ENCODE peak calls at places on chromosomes 6 and 20, in nine cellular contexts. One of them, this sample, is unnamed.
A peak's percentile ranks its signal among the peaks of the same experiment; 100 is the strongest.

GRCh38 chr20:11092151-11092550 is 418.4 kb upstream of the JAG1 start:
- DNase-seq in renal cortical epithelial cell: no peak
- DNase-seq in aorta: no peak
- DNase-seq in caudate nucleus: no peak
- DNase-seq in MCF 10A: no peak
- DNase-seq in hippocampal formation: no peak
- DNase-seq in mammary epithelial cell: no peak
- DNase-seq in WTC11: no peak
- DNase-seq in endothelial cell: no peak
- DNase-seq in this sample: no peak

GRCh38 chr20:51187318-51187717 is 164.4 kb upstream of the KCNG1 start:
- DNase-seq in renal cortical epithelial cell: no peak
- DNase-seq in aorta: no peak
- DNase-seq in caudate nucleus: no peak
- DNase-seq in MCF 10A: no peak
- DNase-seq in hippocampal formation: no peak
- DNase-seq in mammary epithelial cell: no peak
- DNase-seq in WTC11: no peak
- DNase-seq in endothelial cell: no peak
- DNase-seq in this sample: no peak

GRCh38 chr6:27148404-27148795 is 99.1 kb upstream of the PRSS16 start:
- DNase-seq in renal cortical epithelial cell: no peak
- DNase-seq in aorta: no peak
- DNase-seq in caudate nucleus: no peak
- DNase-seq in MCF 10A: peak; percentile 27
- DNase-seq in hippocampal formation: no peak
- DNase-seq in mammary epithelial cell: no peak
- DNase-seq in WTC11: no peak
- DNase-seq in endothelial cell: no peak
- DNase-seq in this sample: no peak

GRCh38 chr6:57173056-57173885 is 1.1 kb downstream of the BAG2 start:
- DNase-seq in renal cortical epithelial cell: peak; percentile 13
- DNase-seq in aorta: no peak
- DNase-seq in caudate nucleus: peak; percentile 38
- DNase-seq in MCF 10A: peak; percentile 40
- DNase-seq in hippocampal formation: no peak
- DNase-seq in mammary epithelial cell: peak; percentile 32
- DNase-seq in WTC11: no peak
- DNase-seq in endothelial cell: no peak
- DNase-seq in this sample: no peak

GRCh38 chr6:17877196-17877889 is 110.1 kb downstream of the KIF13A start:
- DNase-seq in renal cortical epithelial cell: peak; percentile 52
- DNase-seq in aorta: no peak
- DNase-seq in caudate nucleus: no peak
- DNase-seq in MCF 10A: peak; percentile 89
- DNase-seq in hippocampal formation: no peak
- DNase-seq in mammary epithelial cell: no peak
- DNase-seq in WTC11: no peak
- DNase-seq in endothelial cell: no peak
- DNase-seq in this sample: no peak

GRCh38 chr20:23061713-23062561 is 12.5 kb upstream of the THBD start:
- DNase-seq in renal cortical epithelial cell: no peak
- DNase-seq in aorta: peak; percentile 75
- DNase-seq in caudate nucleus: no peak
- DNase-seq in MCF 10A: peak; percentile 50
- DNase-seq in hippocampal formation: no peak
- DNase-seq in mammary epithelial cell: no peak
- DNase-seq in WTC11: peak; percentile 70
- DNase-seq in endothelial cell: no peak
- DNase-seq in this sample: peak; percentile 84

GRCh38 chr20:51533291-51534172 is 9.0 kb downstream of the NFATC2 start:
- DNase-seq in renal cortical epithelial cell: peak; percentile 65
- DNase-seq in aorta: no peak
- DNase-seq in caudate nucleus: no peak
- DNase-seq in MCF 10A: no peak
- DNase-seq in hippocampal formation: no peak
- DNase-seq in mammary epithelial cell: peak; percentile 56
- DNase-seq in WTC11: no peak
- DNase-seq in endothelial cell: no peak
- DNase-seq in this sample: no peak

GRCh38 chr6:34391023-34391485 is 1.4 kb downstream of the NUDT3 start:
- DNase-seq in renal cortical epithelial cell: peak; percentile 66
- DNase-seq in aorta: peak; percentile 59
- DNase-seq in caudate nucleus: peak; percentile 18
- DNase-seq in MCF 10A: peak; percentile 85
- DNase-seq in hippocampal formation: peak; percentile 3
- DNase-seq in mammary epithelial cell: peak; percentile 37
- DNase-seq in WTC11: no peak
- DNase-seq in endothelial cell: no peak
- DNase-seq in this sample: no peak

GRCh38 chr6:163191704-163192537 is 222.6 kb upstream of the QKI start:
- DNase-seq in renal cortical epithelial cell: no peak
- DNase-seq in aorta: no peak
- DNase-seq in caudate nucleus: no peak
- DNase-seq in MCF 10A: no peak
- DNase-seq in hippocampal formation: peak; percentile 64
- DNase-seq in mammary epithelial cell: no peak
- DNase-seq in WTC11: no peak
- DNase-seq in endothelial cell: no peak
- DNase-seq in this sample: no peak

GRCh38 chr6:167815296-167815980 is 11.3 kb upstream of the AFDN start:
- DNase-seq in renal cortical epithelial cell: no peak
- DNase-seq in aorta: no peak
- DNase-seq in caudate nucleus: no peak
- DNase-seq in MCF 10A: no peak
- DNase-seq in hippocampal formation: no peak
- DNase-seq in mammary epithelial cell: no peak
- DNase-seq in WTC11: no peak
- DNase-seq in endothelial cell: no peak
- DNase-seq in this sample: no peak

GRCh38 chr6:28682542-28682941 is 156.9 kb downstream of the GPX5 start:
- DNase-seq in renal cortical epithelial cell: no peak
- DNase-seq in aorta: no peak
- DNase-seq in caudate nucleus: no peak
- DNase-seq in MCF 10A: no peak
- DNase-seq in hippocampal formation: no peak
- DNase-seq in mammary epithelial cell: no peak
- DNase-seq in WTC11: no peak
- DNase-seq in endothelial cell: no peak
- DNase-seq in this sample: no peak

GRCh38 chr6:2739335-2739734 is 11.4 kb downstream of the MYLK4 start:
- DNase-seq in renal cortical epithelial cell: peak; percentile 74
- DNase-seq in aorta: no peak
- DNase-seq in caudate nucleus: no peak
- DNase-seq in MCF 10A: peak; percentile 23
- DNase-seq in hippocampal formation: no peak
- DNase-seq in mammary epithelial cell: peak; percentile 61
- DNase-seq in WTC11: no peak
- DNase-seq in endothelial cell: no peak
- DNase-seq in this sample: no peak

GRCh38 chr6:138782243-138782642 is 8.7 kb downstream of the CCDC28A start:
- DNase-seq in renal cortical epithelial cell: no peak
- DNase-seq in aorta: no peak
- DNase-seq in caudate nucleus: no peak
- DNase-seq in MCF 10A: no peak
- DNase-seq in hippocampal formation: no peak
- DNase-seq in mammary epithelial cell: no peak
- DNase-seq in WTC11: no peak
- DNase-seq in endothelial cell: no peak
- DNase-seq in this sample: no peak

GRCh38 chr20:63923626-63924025 is 28.7 kb downstream of the DNAJC5 start:
- DNase-seq in renal cortical epithelial cell: no peak
- DNase-seq in aorta: no peak
- DNase-seq in caudate nucleus: no peak
- DNase-seq in MCF 10A: no peak
- DNase-seq in hippocampal formation: no peak
- DNase-seq in mammary epithelial cell: no peak
- DNase-seq in WTC11: no peak
- DNase-seq in endothelial cell: no peak
- DNase-seq in this sample: no peak

GRCh38 chr6:25703005-25703404 is 51.0 kb downstream of the SCGN start:
- DNase-seq in renal cortical epithelial cell: no peak
- DNase-seq in aorta: no peak
- DNase-seq in caudate nucleus: no peak
- DNase-seq in MCF 10A: no peak
- DNase-seq in hippocampal formation: no peak
- DNase-seq in mammary epithelial cell: no peak
- DNase-seq in WTC11: no peak
- DNase-seq in endothelial cell: no peak
- DNase-seq in this sample: no peak

GRCh38 chr20:35296101-35296554 is 3.9 kb upstream of the FAM83C start:
- DNase-seq in renal cortical epithelial cell: no peak
- DNase-seq in aorta: no peak
- DNase-seq in caudate nucleus: no peak
- DNase-seq in MCF 10A: no peak
- DNase-seq in hippocampal formation: no peak
- DNase-seq in mammary epithelial cell: no peak
- DNase-seq in WTC11: no peak
- DNase-seq in endothelial cell: no peak
- DNase-seq in this sample: no peak

GRCh38 chr6:9456241-9456658 is 958.6 kb downstream of the TFAP2A start:
- DNase-seq in renal cortical epithelial cell: no peak
- DNase-seq in aorta: no peak
- DNase-seq in caudate nucleus: no peak
- DNase-seq in MCF 10A: no peak
- DNase-seq in hippocampal formation: no peak
- DNase-seq in mammary epithelial cell: no peak
- DNase-seq in WTC11: no peak
- DNase-seq in endothelial cell: no peak
- DNase-seq in this sample: no peak

GRCh38 chr20:22370137-22370536 is 214.2 kb downstream of the FOXA2 start:
- DNase-seq in renal cortical epithelial cell: no peak
- DNase-seq in aorta: no peak
- DNase-seq in caudate nucleus: no peak
- DNase-seq in MCF 10A: no peak
- DNase-seq in hippocampal formation: no peak
- DNase-seq in mammary epithelial cell: no peak
- DNase-seq in WTC11: no peak
- DNase-seq in endothelial cell: no peak
- DNase-seq in this sample: no peak

GRCh38 chr6:80608881-80609280 is 502.4 kb downstream of the BCKDHB start:
- DNase-seq in renal cortical epithelial cell: peak; percentile 15
- DNase-seq in aorta: no peak
- DNase-seq in caudate nucleus: no peak
- DNase-seq in MCF 10A: peak; percentile 9
- DNase-seq in hippocampal formation: no peak
- DNase-seq in mammary epithelial cell: no peak
- DNase-seq in WTC11: no peak
- DNase-seq in endothelial cell: no peak
- DNase-seq in this sample: no peak

GRCh38 chr6:75611011-75611701 is 9.5 kb downstream of the SENP6 start:
- DNase-seq in renal cortical epithelial cell: no peak
- DNase-seq in aorta: no peak
- DNase-seq in caudate nucleus: no peak
- DNase-seq in MCF 10A: no peak
- DNase-seq in hippocampal formation: no peak
- DNase-seq in mammary epithelial cell: no peak
- DNase-seq in WTC11: no peak
- DNase-seq in endothelial cell: no peak
- DNase-seq in this sample: no peak

GRCh38 chr20:44009679-44009992 is 95.0 kb downstream of the TOX2 start:
- DNase-seq in renal cortical epithelial cell: no peak
- DNase-seq in aorta: no peak
- DNase-seq in caudate nucleus: no peak
- DNase-seq in MCF 10A: no peak
- DNase-seq in hippocampal formation: no peak
- DNase-seq in mammary epithelial cell: no peak
- DNase-seq in WTC11: no peak
- DNase-seq in endothelial cell: no peak
- DNase-seq in this sample: no peak

GRCh38 chr6:139708342-139709199 is 334.1 kb upstream of the CITED2 start:
- DNase-seq in renal cortical epithelial cell: peak; percentile 93
- DNase-seq in aorta: no peak
- DNase-seq in caudate nucleus: no peak
- DNase-seq in MCF 10A: no peak
- DNase-seq in hippocampal formation: no peak
- DNase-seq in mammary epithelial cell: peak; percentile 36
- DNase-seq in WTC11: no peak
- DNase-seq in endothelial cell: no peak
- DNase-seq in this sample: no peak

GRCh38 chr6:144953552-144954240 is 668.6 kb downstream of the UTRN start:
- DNase-seq in renal cortical epithelial cell: peak; percentile 95
- DNase-seq in aorta: no peak
- DNase-seq in caudate nucleus: no peak
- DNase-seq in MCF 10A: peak; percentile 17
- DNase-seq in hippocampal formation: no peak
- DNase-seq in mammary epithelial cell: peak; percentile 73
- DNase-seq in WTC11: no peak
- DNase-seq in endothelial cell: no peak
- DNase-seq in this sample: no peak

GRCh38 chr6:34531580-34532201 is 24.4 kb downstream of the SPDEF start:
- DNase-seq in renal cortical epithelial cell: peak; percentile 68
- DNase-seq in aorta: peak; percentile 82
- DNase-seq in caudate nucleus: peak; percentile 51
- DNase-seq in MCF 10A: no peak
- DNase-seq in hippocampal formation: no peak
- DNase-seq in mammary epithelial cell: no peak
- DNase-seq in WTC11: peak; percentile 95
- DNase-seq in endothelial cell: no peak
- DNase-seq in this sample: no peak

GRCh38 chr20:49245921-49246740 is 26.9 kb downstream of the DDX27 start:
- DNase-seq in renal cortical epithelial cell: peak; percentile 53
- DNase-seq in aorta: no peak
- DNase-seq in caudate nucleus: no peak
- DNase-seq in MCF 10A: peak; percentile 62
- DNase-seq in hippocampal formation: peak; percentile 23
- DNase-seq in mammary epithelial cell: peak; percentile 35
- DNase-seq in WTC11: no peak
- DNase-seq in endothelial cell: peak; percentile 29
- DNase-seq in this sample: no peak

GRCh38 chr20:47379433-47380150 is 23.1 kb upstream of the ZMYND8 start:
- DNase-seq in renal cortical epithelial cell: peak; percentile 21
- DNase-seq in aorta: no peak
- DNase-seq in caudate nucleus: no peak
- DNase-seq in MCF 10A: peak; percentile 63
- DNase-seq in hippocampal formation: no peak
- DNase-seq in mammary epithelial cell: no peak
- DNase-seq in WTC11: no peak
- DNase-seq in endothelial cell: no peak
- DNase-seq in this sample: no peak

GRCh38 chr6:21922086-21922485 is 328.5 kb downstream of the SOX4 start:
- DNase-seq in renal cortical epithelial cell: peak; percentile 89
- DNase-seq in aorta: no peak
- DNase-seq in caudate nucleus: no peak
- DNase-seq in MCF 10A: no peak
- DNase-seq in hippocampal formation: no peak
- DNase-seq in mammary epithelial cell: no peak
- DNase-seq in WTC11: no peak
- DNase-seq in endothelial cell: no peak
- DNase-seq in this sample: no peak

GRCh38 chr20:56352656-56353055 is 6.1 kb upstream of the FAM210B start:
- DNase-seq in renal cortical epithelial cell: no peak
- DNase-seq in aorta: no peak
- DNase-seq in caudate nucleus: no peak
- DNase-seq in MCF 10A: no peak
- DNase-seq in hippocampal formation: no peak
- DNase-seq in mammary epithelial cell: no peak
- DNase-seq in WTC11: no peak
- DNase-seq in endothelial cell: no peak
- DNase-seq in this sample: no peak

GRCh38 chr20:19969507-19970255 is 47.5 kb upstream of the NAA20 start:
- DNase-seq in renal cortical epithelial cell: no peak
- DNase-seq in aorta: no peak
- DNase-seq in caudate nucleus: no peak
- DNase-seq in MCF 10A: no peak
- DNase-seq in hippocampal formation: no peak
- DNase-seq in mammary epithelial cell: no peak
- DNase-seq in WTC11: no peak
- DNase-seq in endothelial cell: no peak
- DNase-seq in this sample: no peak

GRCh38 chr6:48883116-48883515 is 579.9 kb downstream of the MMUT start:
- DNase-seq in renal cortical epithelial cell: no peak
- DNase-seq in aorta: no peak
- DNase-seq in caudate nucleus: no peak
- DNase-seq in MCF 10A: no peak
- DNase-seq in hippocampal formation: no peak
- DNase-seq in mammary epithelial cell: no peak
- DNase-seq in WTC11: no peak
- DNase-seq in endothelial cell: no peak
- DNase-seq in this sample: no peak